ENCODE peak calls at places on chromosomes 4 and X, in nine cellular contexts. M is CD4-positive, alpha-beta memory T cell; Z is GM23338; I is HepG2; D is cardiac muscle cell; L is left lung; T is hepatocyte; U is astrocyte; Q is iPS DF 6.9. R is an unnamed sample.
A peak's percentile ranks its signal among the peaks of the same experiment; 100 is the strongest.

GRCh38 chr4:159006202-159006601 is 96.7 kb upstream of the RAPGEF2 start:
- DNase-seq in M (no peak), Z (peak; percentile 28), U (peak; percentile 63), I (peak; percentile 88), D (no peak), T (peak; percentile 74), L (no peak), Q (no peak), R (no peak)

GRCh38 chr4:33060873-33061542 is 2340.8 kb downstream of the PCDH7 start:
- DNase-seq in L (no peak), U (peak; percentile 6), Q (peak; percentile 39), I (peak; percentile 40), D (peak; percentile 79), M (no peak), Z (peak; percentile 91), T (peak; percentile 77), R (no peak)

GRCh38 chrX:69457756-69458155 is 46.4 kb upstream of the NALF2 start:
- DNase-seq in I (no peak), M (no peak), U (no peak), Z (peak; percentile 3), Q (no peak), T (no peak), L (no peak), D (no peak), R (no peak)

GRCh38 chrX:2829066-2829430 is 318 bp downstream of the GYG2 start:
- DNase-seq in T (peak; percentile 52), L (peak; percentile 49), Q (no peak), D (peak; percentile 63), I (no peak), U (no peak), M (no peak), Z (peak; percentile 74), R (no peak)

GRCh38 chrX:21960569-21960968 is 20.1 kb downstream of the SMS start:
- DNase-seq in Q (no peak), D (peak; percentile 52), Z (no peak), T (no peak), U (no peak), L (no peak), M (no peak), I (peak; percentile 27), R (no peak)

GRCh38 chr4:30770049-30770549 is 49.9 kb downstream of the PCDH7 start:
- DNase-seq in M (no peak), Q (no peak), U (peak; percentile 85), I (no peak), T (no peak), L (no peak), Z (no peak), D (no peak), R (no peak)

GRCh38 chr4:71732706-71733105 is 51.2 kb downstream of the GC start:
- DNase-seq in M (no peak), Q (no peak), D (peak; percentile 60), Z (peak; percentile 69), T (peak; percentile 52), U (peak; percentile 38), I (peak; percentile 13), L (no peak), R (no peak)

GRCh38 chrX:40581333-40581910 is 652 bp downstream of the ATP6AP2 start:
- DNase-seq in U (peak; percentile 2), D (no peak), Q (no peak), I (no peak), L (no peak), T (no peak), M (peak; percentile 33), Z (no peak), R (no peak)

GRCh38 chr4:83269256-83269655 is 15.3 kb downstream of the COQ2 start:
- DNase-seq in T (no peak), D (no peak), I (no peak), Z (no peak), Q (no peak), L (no peak), M (no peak), U (peak; percentile 33), R (no peak)

GRCh38 chrX:46572295-46572936 is 1.1 kb upstream of the CHST7 start:
- DNase-seq in L (no peak), M (peak; percentile 30), D (no peak), U (no peak), I (no peak), T (no peak), Q (no peak), Z (no peak), R (no peak)

GRCh38 chrX:137166591-137166990 is 132.8 kb upstream of the GPR101 start:
- DNase-seq in T (peak; percentile 9), D (peak; percentile 15), I (no peak), Q (no peak), L (no peak), Z (peak; percentile 49), U (no peak), M (no peak), R (no peak)

GRCh38 chrX:24920769-24921168 is 95.0 kb downstream of the ARX start:
- DNase-seq in D (no peak), I (no peak), U (no peak), Z (no peak), L (no peak), T (no peak), M (no peak), Q (no peak), R (no peak)

GRCh38 chrX:48540015-48540350 is 469 bp downstream of the TBC1D25 start:
- DNase-seq in L (no peak), Q (no peak), D (peak; percentile 74), U (no peak), Z (no peak), M (peak; percentile 59), I (peak; percentile 8), T (peak; percentile 70), R (peak; percentile 16)

GRCh38 chr4:39892988-39893692 is 84.6 kb downstream of the PDS5A start:
- DNase-seq in T (no peak), Z (no peak), I (no peak), U (no peak), Q (no peak), L (no peak), D (no peak), M (no peak), R (no peak)

GRCh38 chr4:5758741-5759140 is 47.7 kb downstream of the EVC start:
- DNase-seq in D (no peak), L (no peak), Q (no peak), M (no peak), I (no peak), U (peak; percentile 96), T (peak; percentile 58), Z (no peak), R (no peak)

GRCh38 chrX:10597871-10598270 is 22.5 kb downstream of the MID1 start:
- DNase-seq in D (peak; percentile 19), U (no peak), T (no peak), M (no peak), Q (no peak), Z (peak; percentile 52), L (no peak), I (peak; percentile 28), R (no peak)

GRCh38 chrX:19440713-19441112 is 74.6 kb downstream of the MAP3K15 start:
- DNase-seq in D (no peak), Q (no peak), L (no peak), U (peak; percentile 39), T (no peak), M (no peak), I (no peak), Z (no peak), R (no peak)

DNA sequence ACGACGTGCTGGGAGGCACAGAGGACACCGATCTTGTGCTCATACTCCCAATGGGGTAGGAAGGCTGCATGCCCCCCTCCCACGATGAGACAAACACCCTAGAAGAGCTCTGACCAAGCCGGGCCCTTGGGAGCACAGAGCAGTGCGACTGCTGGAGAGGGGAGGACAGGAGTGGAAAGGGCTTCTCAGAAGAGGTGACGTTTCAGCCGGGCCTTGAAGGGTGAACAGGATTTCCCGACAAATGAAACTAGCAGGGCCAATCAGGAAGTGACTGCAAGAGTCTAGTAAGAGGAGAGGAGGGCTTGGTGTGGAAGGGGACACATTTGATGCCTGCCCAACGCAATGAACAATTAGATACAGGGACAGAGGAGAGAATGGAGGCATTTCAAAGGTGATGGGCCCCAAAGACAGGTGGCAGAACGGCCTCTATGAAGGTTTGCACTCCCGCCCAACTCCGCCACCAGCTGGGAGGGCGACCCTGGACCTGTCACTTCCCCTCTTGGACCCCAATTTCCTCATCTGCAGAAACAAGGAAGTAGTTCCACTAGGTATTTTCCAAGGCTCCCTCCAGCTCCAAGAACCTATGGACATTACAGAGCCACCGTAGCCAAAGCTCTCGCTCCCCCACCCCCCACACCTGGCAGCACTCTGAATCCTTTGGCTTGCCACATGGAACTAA is 3.9 kb downstream of the HCFC1 start:
- DNase-seq in D (no peak), Q (no peak), Z (no peak), I (no peak), T (no peak), L (no peak), U (no peak), M (peak; percentile 42), R (no peak)
- H3K27ac ChIP-seq in D (no peak overlapping the region), Q (no peak overlapping the region), Z (no peak overlapping the region), I (no peak overlapping the region), T (no peak overlapping the region), L (peak overlapping the region; percentile 84), U (no peak overlapping the region), M (peak overlapping the region; percentile 99), R (peak overlapping the region; percentile 92)

GRCh38 chr4:139457318-139457717 is 3.4 kb downstream of the RAB33B start:
- DNase-seq in Z (no peak), Q (no peak), M (no peak), I (no peak), T (no peak), D (no peak), U (no peak), L (no peak), R (no peak)
- H3K4me3 ChIP-seq in Z (no peak overlapping the region), Q (no peak overlapping the region), M (no peak overlapping the region), I (peak overlapping the region; percentile 68), T (no peak overlapping the region), D (no peak overlapping the region), U (no peak overlapping the region), L (no peak overlapping the region), R (no peak overlapping the region)

GRCh38 chr4:126851391-126851790 is 781.4 kb upstream of the INTU start:
- DNase-seq in Q (no peak), T (no peak), I (no peak), D (no peak), U (peak; percentile 78), L (no peak), Z (no peak), M (no peak), R (no peak)
- H3K27ac ChIP-seq in Q (no peak overlapping the region), T (no peak overlapping the region), I (no peak overlapping the region), D (no peak overlapping the region), U (peak overlapping the region; percentile 65), L (no peak overlapping the region), Z (no peak overlapping the region), M (no peak overlapping the region), R (no peak overlapping the region)

GRCh38 chr4:58935336-58935735 is 1825.2 kb upstream of the IGFBP7 start:
- DNase-seq in D (no peak), T (no peak), M (no peak), I (no peak), Z (no peak), Q (no peak), L (no peak), U (no peak), R (no peak)

GRCh38 chr4:58936436-58936835 is 1826.3 kb upstream of the IGFBP7 start:
- DNase-seq in T (no peak), D (no peak), L (no peak), Z (no peak), U (no peak), M (no peak), Q (no peak), I (no peak), R (no peak)

DNA sequence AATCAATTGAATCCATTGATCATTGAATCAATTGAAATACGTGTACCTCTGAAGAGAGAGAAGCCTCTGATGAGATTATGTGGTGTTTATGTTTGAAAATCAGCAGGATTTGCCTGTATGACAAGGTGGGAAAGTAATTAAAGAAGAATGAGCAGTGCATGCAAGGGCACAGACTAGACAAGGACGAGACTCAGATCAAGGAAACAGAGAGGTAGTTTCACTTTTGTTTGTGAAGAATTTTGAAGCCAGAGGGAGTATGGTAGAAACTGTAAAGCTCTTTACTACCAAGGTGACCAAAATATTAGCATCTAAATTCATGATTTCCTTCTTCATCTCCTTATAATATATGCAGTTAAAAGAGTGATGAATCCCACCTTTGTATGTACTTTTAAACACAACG is 1830.0 kb upstream of the IGFBP7 start:
- DNase-seq in M (no peak), L (no peak), Q (no peak), Z (no peak), T (no peak), U (no peak), D (no peak), I (no peak), R (no peak)
- H3K4me3 ChIP-seq in M (no peak overlapping the region), L (no peak overlapping the region), Q (no peak overlapping the region), Z (no peak overlapping the region), T (no peak overlapping the region), U (no peak overlapping the region), D (no peak overlapping the region), I (no peak overlapping the region), R (no peak overlapping the region)